ENCODE peak calls at places on chromosomes 11 and 22, in eight cellular contexts. O is gastrocnemius medialis; F is CD4-positive, CD25-positive, alpha-beta regulatory T cell; Y is right cardiac atrium; D is RWPE2; N is CD4-positive, alpha-beta T cell; X is stimulated activated memory B cell treated with anti-CD40 and anti-IgM and Interleukin-4, amounts not matched to agents 10 μg/mL and 1 μg/mL and 100 μg/mL, for 72 hours; H is CD8-positive, alpha-beta T cell. K is an unnamed sample.

GRCh38 chr11:125091247-125091876 is 20.1 kb downstream of the TMEM218 start:
- ATAC-seq in D (peak), F (no peak), X (no peak), Y (peak), H (no peak), N (no peak), O (peak), K (peak)

GRCh38 chr22:26756675-26757293 is 99.4 kb downstream of the MIAT start:
- ATAC-seq in N (peak), H (no peak), Y (peak), D (peak), X (peak), F (peak), O (peak), K (peak)

GRCh38 chr11:70333206-70333605 is 62.7 kb downstream of the PPFIA1 start:
- ATAC-seq in N (no peak), F (no peak), X (no peak), Y (no peak), H (no peak), D (no peak), O (no peak), K (no peak)

GRCh38 chr11:32006799-32007388 is 84.0 kb upstream of the RCN1 start:
- ATAC-seq in O (no peak), N (no peak), X (peak), D (peak), Y (no peak), F (no peak), H (no peak), K (no peak)

GRCh38 chr22:50282361-50283144 is 12.4 kb upstream of the MAPK11 start:
- ATAC-seq in Y (peak), F (no peak), N (no peak), O (no peak), D (peak), H (no peak), X (no peak), K (peak)

GRCh38 chr11:69049490-69049867 is 747 bp downstream of the TPCN2 start:
- ATAC-seq in O (no peak), D (no peak), Y (peak), X (peak), H (no peak), F (no peak), N (no peak), K (peak)

GRCh38 chr22:30751529-30751928 is 56.9 kb downstream of the OSBP2 start:
- ATAC-seq in H (no peak), Y (no peak), O (no peak), X (no peak), N (no peak), D (no peak), F (no peak), K (no peak)

GRCh38 chr11:119892311-119892808 is 163.4 kb upstream of the NECTIN1 start:
- ATAC-seq in Y (peak), D (no peak), X (no peak), O (no peak), N (no peak), H (no peak), F (no peak), K (no peak)

GRCh38 chr11:118239509-118239908 is 12.7 kb downstream of the MPZL3 start:
- ATAC-seq in D (no peak), F (no peak), H (no peak), O (no peak), Y (no peak), X (no peak), N (no peak), K (no peak)

GRCh38 chr11:12684354-12684753 is 10.1 kb downstream of the TEAD1 start:
- ATAC-seq in O (no peak), F (no peak), H (no peak), X (no peak), Y (no peak), D (no peak), N (no peak), K (no peak)

GRCh38 chr11:1345752-1346513 is 36.5 kb upstream of the TOLLIP start:
- ATAC-seq in N (no peak), X (peak), D (no peak), F (no peak), O (no peak), H (peak), Y (no peak), K (no peak)

GRCh38 chr11:29119691-29120328 is 897.0 kb downstream of the KCNA4 start:
- ATAC-seq in H (no peak), N (no peak), F (no peak), D (peak), X (no peak), O (no peak), Y (no peak), K (peak)

GRCh38 chr11:116637766-116638165 is 135.0 kb downstream of the BUD13 start:
- ATAC-seq in H (no peak), F (no peak), N (no peak), O (no peak), D (no peak), X (no peak), Y (no peak), K (no peak)

GRCh38 chr11:77347962-77348361 is 46.5 kb upstream of the GDPD4 start:
- ATAC-seq in D (no peak), X (no peak), F (no peak), Y (no peak), H (no peak), O (no peak), N (no peak), K (no peak)

GRCh38 chr11:14029415-14029814 is 66.9 kb downstream of the SPON1 start:
- ATAC-seq in O (no peak), Y (no peak), F (no peak), N (no peak), H (no peak), X (no peak), D (no peak), K (no peak)

GRCh38 chr11:119155733-119156492 is 7.1 kb downstream of the ABCG4 start:
- ATAC-seq in H (no peak), Y (no peak), X (no peak), N (no peak), O (no peak), F (no peak), D (peak), K (no peak)

GRCh38 chr11:81658722-81659121 is 1074.9 kb downstream of the FAM181B start:
- ATAC-seq in X (no peak), Y (no peak), H (no peak), D (no peak), N (no peak), O (no peak), F (no peak), K (peak)

GRCh38 chr11:68273056-68273738 is 1.4 kb upstream of the C11orf24 start:
- ATAC-seq in Y (no peak), O (no peak), F (no peak), D (no peak), N (no peak), H (no peak), X (no peak), K (no peak)

GRCh38 chr11:83139310-83139709 is 17.6 kb upstream of the PCF11 start:
- ATAC-seq in F (no peak), N (no peak), Y (no peak), D (no peak), O (no peak), X (no peak), H (no peak), K (no peak)

GRCh38 chr22:11627436-11627797 is 3900.6 kb upstream of the OR11H1 start:
- ATAC-seq in H (no peak), N (no peak), F (no peak), X (no peak), Y (peak), O (no peak), D (no peak), K (no peak)

GRCh38 chr11:64334764-64335741 is 5.0 kb upstream of the CCDC88B start:
- ATAC-seq in F (peak), D (peak), Y (peak), H (no peak), O (peak), N (no peak), X (peak), K (peak)

GRCh38 chr22:21959274-21960074 is 6.8 kb upstream of the PPM1F start:
- ATAC-seq in F (no peak), H (no peak), O (no peak), X (no peak), N (no peak), D (no peak), Y (no peak), K (peak)

GRCh38 chr22:39808087-39808486 is 85.5 kb downstream of the ENTHD1 start:
- ATAC-seq in Y (no peak), X (no peak), D (no peak), H (no peak), F (no peak), O (no peak), N (no peak), K (no peak)

GRCh38 chr22:27804683-27805297 is 3.2 kb upstream of the MN1 start:
- ATAC-seq in X (no peak), Y (peak), N (peak), H (no peak), D (no peak), F (peak), O (peak), K (peak)

GRCh38 chr11:2963112-2963754 is 28.9 kb downstream of the NAP1L4 start:
- ATAC-seq in O (no peak), Y (no peak), X (no peak), H (no peak), F (peak), N (no peak), D (peak), K (peak)

GRCh38 chr22:27784099-27784446 is 17.5 kb downstream of the MN1 start:
- ATAC-seq in F (no peak), D (no peak), Y (peak), O (no peak), X (no peak), N (no peak), H (no peak), K (no peak)

GRCh38 chr11:114296190-114296978 is at the start of gene NNMT:
- ATAC-seq in X (peak), O (peak), H (no peak), N (no peak), F (no peak), Y (peak), D (peak), K (peak)

GRCh38 chr22:37012262-37012904 is 6.9 kb downstream of the TST start:
- ATAC-seq in N (no peak), Y (peak), O (no peak), X (no peak), F (no peak), D (peak), H (no peak), K (peak)

GRCh38 chr11:77095551-77096490 is 6.8 kb upstream of the OMP start:
- ATAC-seq in D (no peak), O (no peak), N (no peak), F (no peak), Y (peak), H (no peak), X (no peak), K (no peak)

GRCh38 chr11:111532365-111532709 is 8.2 kb upstream of the LAYN start:
- ATAC-seq in Y (no peak), D (no peak), N (no peak), O (no peak), H (no peak), X (no peak), F (no peak), K (no peak)